ENCODE peak calls at places on chromosomes 6 and 20, in five cellular contexts. One of them, this sample, is unnamed. For H3K4me1, the result is how much of the 10 kb centered on the place peaks cover.

GRCh38 chr20:16423311-16424212 is 149.7 kb downstream of the KIF16B start:
- DNase-seq in psoas muscle: no peak
- DNase-seq in heart right ventricle: no peak
- DNase-seq in Peyer's patch: no peak
- DNase-seq in kidney: no peak
- DNase-seq in this sample: no peak

GRCh38 chr20:3239867-3240775 is 1.1 kb upstream of the SLC4A11 start:
- DNase-seq in psoas muscle: no peak
- DNase-seq in heart right ventricle: no peak
- DNase-seq in Peyer's patch: no peak
- DNase-seq in kidney: no peak
- DNase-seq in this sample: peak

GRCh38 chr6:45132059-45132458 is 196.1 kb upstream of the RUNX2 start:
- DNase-seq in psoas muscle: no peak
- DNase-seq in heart right ventricle: no peak
- DNase-seq in Peyer's patch: no peak
- DNase-seq in kidney: no peak
- DNase-seq in this sample: no peak

GRCh38 chr20:13984211-13984610 is 6.2 kb downstream of the SEL1L2 start:
- DNase-seq in psoas muscle: no peak
- DNase-seq in heart right ventricle: no peak
- DNase-seq in Peyer's patch: no peak
- DNase-seq in kidney: no peak
- DNase-seq in this sample: no peak

GRCh38 chr6:157464653-157465535 is 83.9 kb downstream of the ZDHHC14 start:
- DNase-seq in psoas muscle: no peak
- DNase-seq in heart right ventricle: no peak
- DNase-seq in Peyer's patch: no peak
- DNase-seq in kidney: no peak
- DNase-seq in this sample: no peak

GRCh38 chr6:83067448-83068413 is at the start of gene DOP1A:
- DNase-seq in psoas muscle: peak
- DNase-seq in heart right ventricle: peak
- DNase-seq in Peyer's patch: peak
- DNase-seq in kidney: peak
- DNase-seq in this sample: peak

GRCh38 chr6:157823523-157824370 is 701 bp downstream of the SNX9 start:
- DNase-seq in psoas muscle: peak
- DNase-seq in heart right ventricle: peak
- DNase-seq in Peyer's patch: peak
- DNase-seq in kidney: peak
- DNase-seq in this sample: no peak

GRCh38 chr6:31727717-31728671 is 1.1 kb downstream of the DDAH2 start:
- DNase-seq in psoas muscle: no peak
- DNase-seq in heart right ventricle: peak
- DNase-seq in Peyer's patch: no peak
- DNase-seq in kidney: peak
- DNase-seq in this sample: no peak

GRCh38 chr6:156167289-156168076 is 609.7 kb upstream of the ARID1B start:
- DNase-seq in psoas muscle: no peak
- DNase-seq in heart right ventricle: peak
- DNase-seq in Peyer's patch: no peak
- DNase-seq in kidney: no peak
- DNase-seq in this sample: no peak

GRCh38 chr6:41489284-41489851 is 56.8 kb upstream of the FOXP4 start:
- DNase-seq in psoas muscle: peak
- DNase-seq in heart right ventricle: peak
- DNase-seq in Peyer's patch: no peak
- DNase-seq in kidney: no peak
- DNase-seq in this sample: no peak

GRCh38 chr20:63690898-63691710 is 5.3 kb upstream of the TNFRSF6B start:
- DNase-seq in psoas muscle: peak
- DNase-seq in heart right ventricle: no peak
- DNase-seq in Peyer's patch: peak
- DNase-seq in kidney: peak
- DNase-seq in this sample: peak

GRCh38 chr6:31900917-31901414 is 920 bp downstream of the ZBTB12 start:
- DNase-seq in psoas muscle: no peak
- DNase-seq in heart right ventricle: no peak
- DNase-seq in Peyer's patch: peak
- DNase-seq in kidney: peak
- DNase-seq in this sample: no peak

GRCh38 chr6:132971676-132972075 is 157.3 kb downstream of the RPS12 start:
- DNase-seq in psoas muscle: no peak
- DNase-seq in heart right ventricle: no peak
- DNase-seq in Peyer's patch: no peak
- DNase-seq in kidney: no peak
- DNase-seq in this sample: no peak

GRCh38 chr6:88869263-88870023 is 94.0 kb downstream of the RNGTT start:
- DNase-seq in psoas muscle: no peak
- DNase-seq in heart right ventricle: no peak
- DNase-seq in Peyer's patch: no peak
- DNase-seq in kidney: no peak
- DNase-seq in this sample: no peak

GRCh38 chr6:31651602-31652191 is 764 bp downstream of the BAG6 start:
- DNase-seq in psoas muscle: peak
- DNase-seq in heart right ventricle: no peak
- DNase-seq in Peyer's patch: peak
- DNase-seq in kidney: no peak
- DNase-seq in this sample: no peak

GRCh38 chr6:47853766-47854165 is 71.9 kb downstream of the OPN5 start:
- DNase-seq in psoas muscle: no peak
- DNase-seq in heart right ventricle: no peak
- DNase-seq in Peyer's patch: no peak
- DNase-seq in kidney: no peak
- DNase-seq in this sample: no peak

GRCh38 chr20:3543901-3544507 is 73.2 kb downstream of the ATRN start:
- DNase-seq in psoas muscle: no peak
- DNase-seq in heart right ventricle: no peak
- DNase-seq in Peyer's patch: no peak
- DNase-seq in kidney: no peak
- DNase-seq in this sample: peak

GRCh38 chr6:53059648-53060589 is 5.3 kb upstream of the FBXO9 start:
- DNase-seq in psoas muscle: no peak
- DNase-seq in heart right ventricle: no peak
- DNase-seq in Peyer's patch: no peak
- DNase-seq in kidney: no peak
- DNase-seq in this sample: no peak

GRCh38 chr20:1862665-1863059 is 32.5 kb upstream of the SIRPA start:
- DNase-seq in psoas muscle: no peak
- DNase-seq in heart right ventricle: no peak
- DNase-seq in Peyer's patch: no peak
- DNase-seq in kidney: no peak
- DNase-seq in this sample: no peak

GRCh38 chr20:54099894-54100293 is 29.5 kb upstream of the BCAS1 start:
- DNase-seq in psoas muscle: no peak
- DNase-seq in heart right ventricle: no peak
- DNase-seq in Peyer's patch: no peak
- DNase-seq in kidney: no peak
- DNase-seq in this sample: no peak

GRCh38 chr6:166542580-166542912 is 43.9 kb downstream of the RAMACL start:
- DNase-seq in psoas muscle: no peak
- DNase-seq in heart right ventricle: no peak
- DNase-seq in Peyer's patch: no peak
- DNase-seq in kidney: no peak
- DNase-seq in this sample: no peak

GRCh38 chr6:11710221-11710836 is 68.3 kb downstream of the ADTRP start:
- DNase-seq in psoas muscle: no peak
- DNase-seq in heart right ventricle: no peak
- DNase-seq in Peyer's patch: no peak
- DNase-seq in kidney: no peak
- DNase-seq in this sample: no peak

GRCh38 chr6:11754625-11755289 is 23.8 kb downstream of the ADTRP start:
- DNase-seq in psoas muscle: no peak
- DNase-seq in heart right ventricle: no peak
- DNase-seq in Peyer's patch: no peak
- DNase-seq in kidney: no peak
- DNase-seq in this sample: no peak

GRCh38 chr6:11706186-11706585 is 72.4 kb downstream of the ADTRP start:
- DNase-seq in psoas muscle: no peak
- DNase-seq in heart right ventricle: no peak
- DNase-seq in Peyer's patch: no peak
- DNase-seq in kidney: no peak
- DNase-seq in this sample: no peak

GRCh38 chr20:23246682-23247664 is 103.6 kb upstream of the NXT1 start:
- DNase-seq in psoas muscle: peak
- DNase-seq in heart right ventricle: peak
- DNase-seq in Peyer's patch: no peak
- DNase-seq in kidney: no peak
- DNase-seq in this sample: no peak
- H3K27ac ChIP-seq in psoas muscle: peak
- H3K27ac ChIP-seq in heart right ventricle: peak
- H3K27ac ChIP-seq in Peyer's patch: peak
- H3K27ac ChIP-seq in kidney: no peak
- H3K27ac ChIP-seq in this sample: no peak

DNA sequence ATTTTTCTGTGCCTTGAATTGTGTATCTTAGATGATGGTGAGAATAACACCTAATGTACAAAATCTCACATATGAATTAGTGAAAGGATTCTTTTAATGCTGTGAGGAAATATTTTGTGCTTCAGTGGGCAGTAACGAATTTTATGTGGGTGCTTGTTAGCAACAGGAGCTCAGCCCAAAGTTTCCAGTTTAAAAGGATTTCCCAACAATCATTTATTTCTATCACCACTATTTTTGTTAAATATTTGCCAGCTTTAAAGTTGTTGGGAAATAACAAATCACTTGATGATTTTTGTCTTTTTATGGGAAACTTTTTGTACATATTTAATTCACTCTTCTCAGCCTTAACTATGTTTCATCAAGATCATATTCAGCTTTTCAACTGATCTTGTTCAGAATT is 111.8 kb downstream of the QKI start:
- DNase-seq in psoas muscle: no peak
- DNase-seq in heart right ventricle: no peak
- DNase-seq in Peyer's patch: no peak
- DNase-seq in kidney: no peak
- DNase-seq in this sample: no peak
- H3K4me1 ChIP-seq in psoas muscle: half or more
- H3K4me1 ChIP-seq in heart right ventricle: half or more
- H3K4me1 ChIP-seq in Peyer's patch: under half
- H3K4me1 ChIP-seq in kidney: under half
- H3K4me1 ChIP-seq in this sample: half or more

GRCh38 chr20:346033-346639 is 775 bp upstream of the NRSN2 start:
- DNase-seq in psoas muscle: no peak
- DNase-seq in heart right ventricle: no peak
- DNase-seq in Peyer's patch: no peak
- DNase-seq in kidney: no peak
- DNase-seq in this sample: no peak
- H3K27ac ChIP-seq in psoas muscle: peak
- H3K27ac ChIP-seq in heart right ventricle: peak
- H3K27ac ChIP-seq in Peyer's patch: peak
- H3K27ac ChIP-seq in kidney: peak
- H3K27ac ChIP-seq in this sample: peak

GRCh38 chr20:4682682-4683081 is 39.0 kb upstream of the PRND start:
- DNase-seq in psoas muscle: no peak
- DNase-seq in heart right ventricle: no peak
- DNase-seq in Peyer's patch: no peak
- DNase-seq in kidney: no peak
- DNase-seq in this sample: no peak

GRCh38 chr20:4683261-4683660 is 38.4 kb upstream of the PRND start:
- DNase-seq in psoas muscle: no peak
- DNase-seq in heart right ventricle: no peak
- DNase-seq in Peyer's patch: no peak
- DNase-seq in kidney: no peak
- DNase-seq in this sample: no peak

GRCh38 chr20:4685923-4686221 is 35.8 kb upstream of the PRND start:
- DNase-seq in psoas muscle: no peak
- DNase-seq in heart right ventricle: no peak
- DNase-seq in Peyer's patch: no peak
- DNase-seq in kidney: no peak
- DNase-seq in this sample: no peak

GRCh38 chr20:4681971-4682370 is 39.7 kb upstream of the PRND start:
- DNase-seq in psoas muscle: no peak
- DNase-seq in heart right ventricle: no peak
- DNase-seq in Peyer's patch: no peak
- DNase-seq in kidney: no peak
- DNase-seq in this sample: no peak

GRCh38 chr20:4684837-4685413 is 36.8 kb upstream of the PRND start:
- DNase-seq in psoas muscle: no peak
- DNase-seq in heart right ventricle: no peak
- DNase-seq in Peyer's patch: no peak
- DNase-seq in kidney: no peak
- DNase-seq in this sample: no peak
- H3K4me1 ChIP-seq in psoas muscle: under half
- H3K4me1 ChIP-seq in heart right ventricle: under half
- H3K4me1 ChIP-seq in Peyer's patch: under half
- H3K4me1 ChIP-seq in kidney: under half
- H3K4me1 ChIP-seq in this sample: under half

GRCh38 chr6:71387179-71387578 is 98.6 kb downstream of the OGFRL1 start:
- DNase-seq in psoas muscle: no peak
- DNase-seq in heart right ventricle: no peak
- DNase-seq in Peyer's patch: no peak
- DNase-seq in kidney: no peak
- DNase-seq in this sample: no peak
- H3K27ac ChIP-seq in psoas muscle: no peak
- H3K27ac ChIP-seq in heart right ventricle: no peak
- H3K27ac ChIP-seq in Peyer's patch: no peak
- H3K27ac ChIP-seq in kidney: peak
- H3K27ac ChIP-seq in this sample: peak

DNA sequence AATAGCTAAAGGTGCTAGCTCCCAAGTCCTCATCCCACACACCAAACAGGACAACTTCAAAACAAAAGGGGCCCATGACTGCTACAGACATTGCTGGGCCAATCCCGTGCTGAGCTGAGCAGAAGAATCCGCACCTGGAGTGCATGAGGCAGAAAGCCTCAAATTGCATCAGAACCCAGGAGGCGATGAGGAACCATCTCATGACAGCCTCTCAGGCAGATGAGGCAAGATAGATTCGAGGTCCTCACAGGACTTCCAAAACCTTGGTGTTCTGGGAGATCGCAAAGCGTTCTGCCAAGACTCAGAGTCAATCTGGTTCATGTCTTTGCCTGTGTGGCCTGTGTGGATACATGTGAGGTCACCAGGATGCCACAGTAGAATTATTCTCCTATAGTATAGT is 32.8 kb upstream of the SSTR4 start:
- DNase-seq in psoas muscle: no peak
- DNase-seq in heart right ventricle: no peak
- DNase-seq in Peyer's patch: no peak
- DNase-seq in kidney: no peak
- DNase-seq in this sample: no peak
- H3K4me1 ChIP-seq in psoas muscle: under half
- H3K4me1 ChIP-seq in heart right ventricle: under half
- H3K4me1 ChIP-seq in Peyer's patch: under half
- H3K4me1 ChIP-seq in kidney: under half
- H3K4me1 ChIP-seq in this sample: under half

DNA sequence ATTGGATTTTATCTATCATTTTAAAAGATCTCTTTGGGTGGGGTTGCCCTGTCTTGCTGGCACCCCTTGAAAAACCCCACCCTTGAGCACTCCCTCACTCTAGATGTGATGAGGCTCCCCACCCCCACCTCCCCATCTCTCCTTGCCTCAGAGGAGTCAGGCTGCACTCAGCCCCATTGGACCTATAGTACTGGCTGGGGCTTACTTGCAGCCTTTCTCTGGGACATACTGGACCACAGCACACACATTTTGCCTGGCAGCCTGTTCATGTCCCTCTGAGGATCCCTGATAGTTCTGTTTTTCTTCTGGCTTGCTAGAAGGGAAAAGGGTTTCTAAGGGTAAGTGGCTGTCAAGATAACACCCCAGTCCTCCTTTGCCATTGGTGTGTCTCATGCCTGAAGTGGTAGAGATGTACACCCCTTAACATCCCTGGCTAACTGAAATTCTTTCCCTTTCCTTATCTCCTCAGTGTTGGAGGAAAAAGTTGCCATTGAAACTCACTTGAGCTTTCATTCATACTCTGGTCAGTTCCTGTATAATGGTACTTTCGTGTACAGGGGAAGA is 553.4 kb upstream of the CITED2 start:
- DNase-seq in psoas muscle: no peak
- DNase-seq in heart right ventricle: no peak
- DNase-seq in Peyer's patch: no peak
- DNase-seq in kidney: no peak
- DNase-seq in this sample: no peak
- H3K27ac ChIP-seq in psoas muscle: no peak
- H3K27ac ChIP-seq in heart right ventricle: no peak
- H3K27ac ChIP-seq in Peyer's patch: no peak
- H3K27ac ChIP-seq in kidney: no peak
- H3K27ac ChIP-seq in this sample: no peak